ENCODE peak calls at places on chromosomes 4 and X, in six cellular contexts. I, Q, U, L, E and S are unnamed samples.

GRCh38 chrX:40854242-40854641 is 118.9 kb upstream of the MED14 start:
- DNase-seq in I (no peak), E (no peak), U (no peak), Q (no peak), L (no peak), S (no peak)

GRCh38 chr4:10083861-10084641 is 32.5 kb downstream of the WDR1 start:
- DNase-seq in L (no peak), U (no peak), E (no peak), I (peak; percentile 48), Q (no peak), S (no peak)

GRCh38 chr4:173056708-173057107 is 111.9 kb upstream of the GALNT7 start:
- DNase-seq in Q (no peak), U (no peak), L (no peak), I (no peak), E (no peak), S (no peak)

GRCh38 chr4:87017580-87018061 is 82.8 kb downstream of the AFF1 start:
- DNase-seq in U (no peak), E (peak; percentile 83), I (no peak), Q (no peak), L (no peak), S (no peak)

GRCh38 chr4:77308843-77309242 is 151.8 kb downstream of the CCNG2 start:
- DNase-seq in L (no peak), I (no peak), Q (peak; percentile 48), U (peak; percentile 4), E (peak; percentile 3), S (peak; percentile 59)

GRCh38 chr4:7381221-7381889 is 53.4 kb downstream of the PSAPL1 start:
- DNase-seq in Q (peak; percentile 28), U (no peak), I (peak; percentile 34), E (no peak), L (no peak), S (peak; percentile 50)

GRCh38 chr4:6968496-6968895 is 58.9 kb downstream of the TBC1D14 start:
- DNase-seq in U (no peak), E (no peak), L (no peak), Q (no peak), I (no peak), S (no peak)

GRCh38 chrX:7927259-7928167 is at the start of gene PNPLA4:
- DNase-seq in L (peak; percentile 81), U (peak; percentile 21), Q (peak; percentile 82), E (peak; percentile 59), I (peak; percentile 89), S (peak; percentile 98)

GRCh38 chrX:139738581-139738980 is 30.6 kb upstream of the MCF2 start:
- DNase-seq in E (peak; percentile 38), U (no peak), Q (peak; percentile 81), L (peak; percentile 33), I (no peak), S (no peak)

GRCh38 chr4:118373614-118374255 is 20.9 kb upstream of the PRSS12 start:
- DNase-seq in U (no peak), L (no peak), I (no peak), Q (no peak), E (peak; percentile 9), S (no peak)

GRCh38 chrX:15623074-15623473 is 22.3 kb upstream of the ACE2 start:
- DNase-seq in U (no peak), I (no peak), L (no peak), E (no peak), Q (no peak), S (no peak)

GRCh38 chr4:93199492-93199891 is 629.1 kb upstream of the ATOH1 start:
- DNase-seq in E (peak; percentile 8), I (no peak), U (no peak), Q (peak; percentile 59), L (no peak), S (peak; percentile 49)

GRCh38 chr4:20284990-20285389 is 33.3 kb downstream of the SLIT2 start:
- DNase-seq in Q (peak; percentile 60), U (no peak), I (no peak), L (no peak), E (peak; percentile 66), S (no peak)

GRCh38 chrX:87397103-87397886 is 120.3 kb upstream of the KLHL4 start:
- DNase-seq in E (peak; percentile 2), L (no peak), U (no peak), I (no peak), Q (no peak), S (no peak)

GRCh38 chr4:75985116-75985515 is 5.6 kb downstream of the SDAD1 start:
- DNase-seq in L (no peak), Q (peak; percentile 94), U (no peak), I (no peak), E (peak; percentile 89), S (no peak)

GRCh38 chrX:39577206-39577605 is 520.6 kb downstream of the BCOR start:
- DNase-seq in L (no peak), E (peak; percentile 25), U (no peak), Q (no peak), I (no peak), S (no peak)

GRCh38 chrX:48600226-48600625 is 2.9 kb downstream of the WDR13 start:
- DNase-seq in U (no peak), L (no peak), I (no peak), Q (no peak), E (no peak), S (no peak)

GRCh38 chr4:29131304-29131703 is 1588.9 kb upstream of the PCDH7 start:
- DNase-seq in U (no peak), I (no peak), E (no peak), Q (peak; percentile 7), L (no peak), S (no peak)

GRCh38 chr4:68658672-68659071 is 11.8 kb downstream of the UGT2B15 start:
- DNase-seq in I (no peak), Q (no peak), L (no peak), E (no peak), U (no peak), S (no peak)

GRCh38 chrX:24494544-24495113 is 29.5 kb downstream of the PDK3 start:
- DNase-seq in I (no peak), Q (peak; percentile 79), U (no peak), L (peak; percentile 15), E (peak; percentile 82), S (no peak)

GRCh38 chrX:132774312-132774711 is 184.1 kb downstream of the HS6ST2 start:
- DNase-seq in Q (no peak), U (no peak), L (no peak), E (no peak), I (no peak), S (no peak)

GRCh38 chr4:3637326-3638016 is 105.2 kb upstream of the LRPAP1 start:
- DNase-seq in U (no peak), L (no peak), I (peak; percentile 25), E (no peak), Q (no peak), S (no peak)

GRCh38 chrX:122866527-122866926 is 317.6 kb upstream of the GRIA3 start:
- DNase-seq in E (peak; percentile 90), U (no peak), L (no peak), I (no peak), Q (peak; percentile 56), S (no peak)

GRCh38 chrX:36214924-36215323 is 295.4 kb downstream of the CFAP47 start:
- DNase-seq in Q (no peak), I (no peak), L (no peak), E (no peak), U (no peak), S (no peak)

GRCh38 chr4:181475781-181476180 is 767.4 kb upstream of the TENM3 start:
- DNase-seq in L (no peak), Q (no peak), I (no peak), E (no peak), U (no peak), S (no peak)

GRCh38 chr4:137685357-137685756 is 153.1 kb upstream of the PCDH18 start:
- DNase-seq in U (no peak), E (no peak), Q (no peak), L (no peak), I (no peak), S (no peak)

GRCh38 chrX:2513120-2513664 is 12.4 kb upstream of the DHRSX start:
- DNase-seq in Q (no peak), I (no peak), E (no peak), L (no peak), U (no peak), S (no peak)

GRCh38 chr4:168877779-168878491 is 132.1 kb downstream of the CBR4 start:
- DNase-seq in L (peak; percentile 17), U (no peak), E (no peak), Q (no peak), I (peak; percentile 74), S (peak; percentile 44)

GRCh38 chr4:61753739-61754138 is 553.6 kb downstream of the ADGRL3 start:
- DNase-seq in E (no peak), I (no peak), Q (no peak), L (no peak), U (no peak), S (no peak)

GRCh38 chrX:139094671-139095592 is 383.4 kb upstream of the FGF13 start:
- DNase-seq in I (no peak), U (no peak), L (no peak), E (peak; percentile 82), Q (peak; percentile 61), S (no peak)

GRCh38 chrX:150455220-150455618 is 92.1 kb downstream of the MAMLD1 start:
- DNase-seq in E (no peak), Q (no peak), L (no peak), I (no peak), U (no peak), S (no peak)

GRCh38 chrX:116240446-116240845 is 69.9 kb downstream of the AGTR2 start:
- DNase-seq in L (no peak), I (no peak), U (no peak), E (no peak), Q (peak; percentile 41), S (no peak)